ENCODE peak calls at places on chromosome 10, in five cellular contexts. One of them, this sample, is unnamed.

GRCh38 chr10:18738835-18739234 is 79.6 kb downstream of the ARL5B start:
- DNase-seq in MCF 10A: peak
- DNase-seq in type B pancreatic cell: no peak
- DNase-seq in upper lobe of right lung: no peak
- DNase-seq in foreskin keratinocyte: no peak
- DNase-seq in this sample: no peak

GRCh38 chr10:416091-416515 is 273.4 kb downstream of the DIP2C start:
- DNase-seq in foreskin keratinocyte: no peak
- DNase-seq in MCF 10A: no peak
- DNase-seq in upper lobe of right lung: no peak
- DNase-seq in type B pancreatic cell: no peak
- DNase-seq in this sample: no peak

GRCh38 chr10:61742812-61743211 is 80.1 kb downstream of the CABCOCO1 start:
- DNase-seq in foreskin keratinocyte: no peak
- DNase-seq in MCF 10A: no peak
- DNase-seq in type B pancreatic cell: no peak
- DNase-seq in upper lobe of right lung: no peak
- DNase-seq in this sample: no peak

GRCh38 chr10:46289209-46289810 is 2.5 kb downstream of the ANTXRL start:
- DNase-seq in foreskin keratinocyte: no peak
- DNase-seq in type B pancreatic cell: no peak
- DNase-seq in MCF 10A: peak
- DNase-seq in upper lobe of right lung: peak
- DNase-seq in this sample: no peak

GRCh38 chr10:126224967-126225671 is 163.2 kb downstream of the ADAM12 start:
- DNase-seq in foreskin keratinocyte: no peak
- DNase-seq in type B pancreatic cell: no peak
- DNase-seq in upper lobe of right lung: no peak
- DNase-seq in MCF 10A: no peak
- DNase-seq in this sample: no peak

GRCh38 chr10:132544744-132545658 is 7.4 kb downstream of the INPP5A start:
- DNase-seq in foreskin keratinocyte: no peak
- DNase-seq in upper lobe of right lung: no peak
- DNase-seq in type B pancreatic cell: no peak
- DNase-seq in MCF 10A: no peak
- DNase-seq in this sample: no peak

GRCh38 chr10:77713506-77714280 is 76.1 kb upstream of the KCNMA1 start:
- DNase-seq in type B pancreatic cell: no peak
- DNase-seq in upper lobe of right lung: no peak
- DNase-seq in MCF 10A: no peak
- DNase-seq in foreskin keratinocyte: no peak
- DNase-seq in this sample: no peak

GRCh38 chr10:133127291-133128125 is 32.5 kb upstream of the KNDC1 start:
- DNase-seq in upper lobe of right lung: peak
- DNase-seq in foreskin keratinocyte: no peak
- DNase-seq in type B pancreatic cell: no peak
- DNase-seq in MCF 10A: no peak
- DNase-seq in this sample: no peak

GRCh38 chr10:63919576-63920279 is 398.5 kb downstream of the REEP3 start:
- DNase-seq in type B pancreatic cell: no peak
- DNase-seq in foreskin keratinocyte: no peak
- DNase-seq in MCF 10A: no peak
- DNase-seq in upper lobe of right lung: no peak
- DNase-seq in this sample: no peak

GRCh38 chr10:103512591-103513382 is 19.3 kb downstream of the NEURL1 start:
- DNase-seq in MCF 10A: no peak
- DNase-seq in upper lobe of right lung: peak
- DNase-seq in foreskin keratinocyte: no peak
- DNase-seq in type B pancreatic cell: no peak
- DNase-seq in this sample: no peak

This sample was measured in coronary artery.